ENCODE peak calls at places on chromosomes 13 and 19, in ten cellular contexts. B, J, A, P, C, M, T, R, K and N are unnamed samples.
A peak's percentile ranks its signal among the peaks of the same experiment; 100 is the strongest.

GRCh38 chr13:50410921-50411712 is 395.9 kb downstream of the KCNRG start:
- DNase-seq in B (no peak), J (no peak), A (no peak), P (no peak), C (peak; percentile 65), M (no peak), T (peak; percentile 71), R (no peak), K (no peak), N (no peak)

GRCh38 chr13:81596224-81596753 is 1255.4 kb upstream of the SPRY2 start:
- DNase-seq in B (no peak), J (no peak), A (no peak), P (no peak), C (no peak), M (no peak), T (peak; percentile 62), R (no peak), K (no peak), N (no peak)

GRCh38 chr13:114017028-114017630 is 43.3 kb upstream of the C13orf46 start:
- DNase-seq in B (no peak), J (no peak), A (no peak), P (no peak), C (peak; percentile 82), M (peak; percentile 51), T (no peak), R (no peak), K (no peak), N (no peak)

GRCh38 chr13:45936621-45937020 is 85.1 kb upstream of the SIAH3 start:
- DNase-seq in B (no peak), J (no peak), A (no peak), P (no peak), C (no peak), M (no peak), T (no peak), R (no peak), K (no peak), N (no peak)

GRCh38 chr19:888615-889385 is 4.2 kb downstream of the MED16 start:
- DNase-seq in B (peak; percentile 36), J (no peak), A (no peak), P (no peak), C (no peak), M (peak; percentile 75), T (no peak), R (no peak), K (no peak), N (no peak)

GRCh38 chr19:51002542-51003311 is 1.3 kb upstream of the KLK8 start:
- DNase-seq in B (no peak), J (peak; percentile 32), A (peak; percentile 21), P (no peak), C (peak; percentile 96), M (peak; percentile 60), T (no peak), R (peak; percentile 28), K (no peak), N (peak; percentile 30)

GRCh38 chr13:107203146-107203847 is 635.4 kb upstream of the ARGLU1 start:
- DNase-seq in B (no peak), J (no peak), A (no peak), P (no peak), C (peak; percentile 82), M (peak; percentile 17), T (no peak), R (no peak), K (no peak), N (no peak)

GRCh38 chr13:27971236-27971645 is 2.1 kb upstream of the CDX2 start:
- DNase-seq in B (no peak), J (no peak), A (no peak), P (no peak), C (peak; percentile 92), M (no peak), T (no peak), R (no peak), K (no peak), N (no peak)

GRCh38 chr19:11513946-11514345 is 8.3 kb upstream of the ZNF653 start:
- DNase-seq in B (no peak), J (no peak), A (no peak), P (no peak), C (peak; percentile 53), M (peak; percentile 68), T (no peak), R (no peak), K (no peak), N (no peak)

GRCh38 chr19:10868872-10869547 is 2.3 kb upstream of the CARM1 start:
- DNase-seq in B (no peak), J (no peak), A (no peak), P (no peak), C (peak; percentile 42), M (no peak), T (no peak), R (no peak), K (no peak), N (no peak)

GRCh38 chr19:17873661-17874422 is 2.1 kb downstream of the SLC5A5 start:
- DNase-seq in B (peak; percentile 55), J (peak; percentile 79), A (no peak), P (no peak), C (peak; percentile 96), M (peak; percentile 87), T (no peak), R (no peak), K (peak; percentile 57), N (peak; percentile 75)

GRCh38 chr13:25738342-25738771 is 313.5 kb downstream of the SHISA2 start:
- DNase-seq in B (no peak), J (no peak), A (no peak), P (no peak), C (no peak), M (no peak), T (peak; percentile 54), R (no peak), K (no peak), N (no peak)

GRCh38 chr13:22102237-22102636 is 431.4 kb downstream of the FGF9 start:
- DNase-seq in B (no peak), J (no peak), A (no peak), P (no peak), C (no peak), M (no peak), T (no peak), R (no peak), K (no peak), N (no peak)

GRCh38 chr19:47096721-47097120 is 16.9 kb downstream of the ZC3H4 start:
- DNase-seq in B (no peak), J (no peak), A (no peak), P (peak; percentile 3), C (no peak), M (no peak), T (no peak), R (no peak), K (no peak), N (no peak)

GRCh38 chr19:10514211-10515145 is 2.8 kb downstream of the S1PR5 start:
- DNase-seq in B (peak; percentile 13), J (peak; percentile 68), A (no peak), P (no peak), C (peak; percentile 89), M (peak; percentile 84), T (no peak), R (no peak), K (no peak), N (peak; percentile 46)

GRCh38 chr19:13729859-13730258 is 34.5 kb upstream of the MRI1 start:
- DNase-seq in B (no peak), J (no peak), A (no peak), P (no peak), C (no peak), M (no peak), T (peak; percentile 50), R (no peak), K (no peak), N (no peak)

GRCh38 chr13:76820759-76821158 is 65.4 kb downstream of the KCTD12 start:
- DNase-seq in B (no peak), J (no peak), A (no peak), P (no peak), C (no peak), M (no peak), T (peak; percentile 36), R (no peak), K (no peak), N (no peak)

GRCh38 chr13:30159446-30159839 is 147.9 kb downstream of the KATNAL1 start:
- DNase-seq in B (no peak), J (peak; percentile 30), A (no peak), P (no peak), C (peak; percentile 55), M (no peak), T (peak; percentile 22), R (no peak), K (peak; percentile 35), N (peak; percentile 51)